ENCODE peak calls at places on chromosomes 5 and 9, in eight cellular contexts. G, S, U, R, V, T, I and F are unnamed samples.

GRCh38 chr9:29220852-29221251 is 1647.6 kb upstream of the C9orf72 start:
- DNase-seq in G (no peak), S (no peak), U (no peak), R (no peak), V (no peak), T (no peak), I (no peak), F (no peak)

GRCh38 chr9:38162332-38162985 is 93.4 kb upstream of the SHB start:
- DNase-seq in G (no peak), S (no peak), U (no peak), R (no peak), V (no peak), T (no peak), I (no peak), F (no peak)

GRCh38 chr5:143592648-143593047 is 189.2 kb upstream of the NR3C1 start:
- DNase-seq in G (no peak), S (no peak), U (peak; percentile 46), R (no peak), V (peak; percentile 64), T (no peak), I (no peak), F (no peak)

GRCh38 chr9:129415031-129415953 is 205.6 kb downstream of the C9orf50 start:
- DNase-seq in G (no peak), S (no peak), U (peak; percentile 27), R (no peak), V (no peak), T (no peak), I (peak; percentile 21), F (no peak)

GRCh38 chr5:180170810-180171567 is 38.0 kb downstream of the RASGEF1C start:
- DNase-seq in G (no peak), S (no peak), U (no peak), R (no peak), V (no peak), T (no peak), I (no peak), F (no peak)

GRCh38 chr9:81823672-81824554 is 104.3 kb upstream of the SPATA31D4 start:
- DNase-seq in G (no peak), S (no peak), U (peak; percentile 55), R (no peak), V (no peak), T (no peak), I (no peak), F (no peak)

GRCh38 chr9:124110307-124110915 is 98.8 kb downstream of the LHX2 start:
- DNase-seq in G (no peak), S (peak; percentile 28), U (peak; percentile 47), R (peak; percentile 43), V (peak; percentile 59), T (peak; percentile 64), I (peak; percentile 35), F (peak; percentile 15)

GRCh38 chr9:87678650-87679355 is 47.1 kb upstream of the CTSL start:
- DNase-seq in G (peak; percentile 70), S (peak; percentile 37), U (peak; percentile 77), R (no peak), V (peak; percentile 74), T (peak; percentile 69), I (no peak), F (peak; percentile 50)

GRCh38 chr9:81635526-81636279 is 53.6 kb downstream of the TLE1 start:
- DNase-seq in G (no peak), S (no peak), U (peak; percentile 80), R (no peak), V (peak; percentile 75), T (no peak), I (no peak), F (no peak)

GRCh38 chr5:74127377-74128338 is 501.7 kb downstream of the ARHGEF28 start:
- DNase-seq in G (no peak), S (no peak), U (peak; percentile 14), R (no peak), V (peak; percentile 33), T (no peak), I (no peak), F (no peak)

GRCh38 chr5:132813599-132814440 is 718 bp downstream of the SOWAHA start:
- DNase-seq in G (peak; percentile 68), S (no peak), U (no peak), R (peak; percentile 41), V (no peak), T (no peak), I (peak; percentile 27), F (no peak)

GRCh38 chr5:135225856-135226560 is 173.0 kb downstream of the MACROH2A1 start:
- DNase-seq in G (peak; percentile 44), S (no peak), U (no peak), R (no peak), V (no peak), T (no peak), I (no peak), F (no peak)

GRCh38 chr5:176133289-176133870 is 104.8 kb upstream of the SIMC1 start:
- DNase-seq in G (no peak), S (no peak), U (no peak), R (peak; percentile 43), V (no peak), T (no peak), I (no peak), F (no peak)

GRCh38 chr9:137632432-137633161 is 13.8 kb downstream of the EHMT1 start:
- DNase-seq in G (no peak), S (no peak), U (peak; percentile 70), R (no peak), V (peak; percentile 30), T (no peak), I (no peak), F (no peak)

GRCh38 chr5:176837707-176838115 is 27.4 kb downstream of the UNC5A start:
- DNase-seq in G (peak; percentile 85), S (peak; percentile 43), U (peak; percentile 79), R (peak; percentile 73), V (peak; percentile 83), T (peak; percentile 82), I (peak; percentile 90), F (peak; percentile 53)

GRCh38 chr9:36319806-36320205 is 61.6 kb upstream of the GNE start:
- DNase-seq in G (no peak), S (no peak), U (peak; percentile 47), R (no peak), V (no peak), T (no peak), I (no peak), F (no peak)

GRCh38 chr5:128965011-128965637 is at the start of gene SLC27A6:
- DNase-seq in G (no peak), S (no peak), U (no peak), R (no peak), V (no peak), T (no peak), I (peak; percentile 54), F (no peak)

GRCh38 chr5:168165977-168166376 is 125.5 kb upstream of the WWC1 start:
- DNase-seq in G (no peak), S (no peak), U (no peak), R (no peak), V (no peak), T (no peak), I (no peak), F (no peak)

GRCh38 chr5:150302301-150303069 is at the start of gene ARSI:
- DNase-seq in G (no peak), S (no peak), U (peak; percentile 43), R (no peak), V (no peak), T (no peak), I (peak; percentile 39), F (peak; percentile 55)

GRCh38 chr5:10578869-10579268 is 15.0 kb downstream of the ANKRD33B start:
- DNase-seq in G (no peak), S (no peak), U (no peak), R (no peak), V (no peak), T (no peak), I (no peak), F (no peak)

GRCh38 chr5:107821288-107821687 is 150.6 kb upstream of the EFNA5 start:
- DNase-seq in G (no peak), S (no peak), U (no peak), R (no peak), V (no peak), T (no peak), I (no peak), F (no peak)

GRCh38 chr5:20832204-20833080 is 844.4 kb upstream of the CDH18 start:
- DNase-seq in G (no peak), S (no peak), U (no peak), R (no peak), V (no peak), T (no peak), I (no peak), F (no peak)

GRCh38 chr5:65190328-65191053 is 291.2 kb downstream of the ADAMTS6 start:
- DNase-seq in G (no peak), S (no peak), U (peak; percentile 99), R (no peak), V (peak; percentile 99), T (peak; percentile 65), I (no peak), F (peak; percentile 95)

GRCh38 chr5:143442398-143442797 is 38.9 kb upstream of the NR3C1 start:
- DNase-seq in G (no peak), S (no peak), U (peak; percentile 52), R (no peak), V (peak; percentile 71), T (no peak), I (no peak), F (no peak)

GRCh38 chr5:67203701-67204074 is 7.1 kb upstream of the CD180 start:
- DNase-seq in G (no peak), S (no peak), U (peak; percentile 3), R (no peak), V (no peak), T (no peak), I (no peak), F (no peak)

GRCh38 chr5:158430166-158430828 is 571.4 kb upstream of the CLINT1 start:
- DNase-seq in G (no peak), S (no peak), U (no peak), R (no peak), V (no peak), T (no peak), I (no peak), F (no peak)
- H3K4me3 ChIP-seq in G (no peak overlapping the region), S (no peak overlapping the region), U (no peak overlapping the region), R (no peak overlapping the region), V (no peak overlapping the region), T (no peak overlapping the region), I (no peak overlapping the region), F (no peak overlapping the region)

GRCh38 chr5:35089688-35090314 is 42.1 kb upstream of the AGXT2 start:
- DNase-seq in G (peak; percentile 68), S (peak; percentile 53), U (peak; percentile 82), R (peak; percentile 46), V (peak; percentile 72), T (peak; percentile 63), I (no peak), F (peak; percentile 8)
- H3K4me3 ChIP-seq in G (no peak overlapping the region), S (no peak overlapping the region), U (no peak overlapping the region), R (no peak overlapping the region), V (no peak overlapping the region), T (no peak overlapping the region), I (no peak overlapping the region), F (no peak overlapping the region)

DNA sequence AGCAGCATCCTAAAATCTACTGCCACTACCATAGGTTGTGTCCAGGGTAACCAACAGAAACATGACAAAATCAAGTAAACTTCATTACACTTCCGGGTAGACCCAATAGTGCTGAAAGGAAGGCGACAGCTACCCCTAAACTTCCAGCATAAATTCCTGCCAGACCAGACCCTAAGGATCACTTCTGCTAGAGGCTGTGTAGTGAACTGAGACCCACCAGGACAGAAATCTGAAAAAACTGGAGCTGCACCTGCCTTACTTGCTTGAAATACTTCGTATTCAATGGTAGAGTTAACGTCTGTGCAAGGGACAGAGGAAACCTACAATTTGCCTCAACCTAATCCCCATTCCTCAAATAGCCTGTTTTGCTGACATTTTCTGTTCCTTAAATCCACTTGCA is 1.0 kb upstream of the SECISBP2 start:
- DNase-seq in G (no peak), S (no peak), U (no peak), R (no peak), V (no peak), T (no peak), I (no peak), F (no peak)
- H3K4me3 ChIP-seq in G (no peak overlapping the region), S (no peak overlapping the region), U (peak overlapping the region; percentile 7), R (no peak overlapping the region), V (no peak overlapping the region), T (no peak overlapping the region), I (no peak overlapping the region), F (no peak overlapping the region)

GRCh38 chr5:122726990-122727616 is 47.8 kb upstream of the SNX2 start:
- DNase-seq in G (no peak), S (no peak), U (peak; percentile 75), R (no peak), V (peak; percentile 77), T (peak; percentile 64), I (no peak), F (no peak)
- H3K4me3 ChIP-seq in G (no peak overlapping the region), S (no peak overlapping the region), U (no peak overlapping the region), R (no peak overlapping the region), V (no peak overlapping the region), T (no peak overlapping the region), I (no peak overlapping the region), F (no peak overlapping the region)